ENCODE peak calls at places on chromosomes 13 and 19, in six cellular contexts. One of them, this sample, is unnamed.

GRCh38 chr19:36054733-36055686 is at the start of gene WDR62:
- DNase-seq in mesendoderm: peak; percentile 94
- DNase-seq in psoas muscle: peak; percentile 96
- DNase-seq in OCI-LY7: peak; percentile 96
- DNase-seq in naive thymus-derived CD4-positive, alpha-beta T cell: peak; percentile 90
- DNase-seq in CD8-positive, alpha-beta T cell: peak; percentile 40
- DNase-seq in this sample: peak; percentile 96

GRCh38 chr13:94641432-94641941 is 39.8 kb downstream of the GPR180 start:
- DNase-seq in mesendoderm: no peak
- DNase-seq in psoas muscle: no peak
- DNase-seq in OCI-LY7: no peak
- DNase-seq in naive thymus-derived CD4-positive, alpha-beta T cell: no peak
- DNase-seq in CD8-positive, alpha-beta T cell: no peak
- DNase-seq in this sample: no peak

GRCh38 chr19:39498262-39499081 is at the start of gene DLL3:
- DNase-seq in mesendoderm: peak; percentile 41
- DNase-seq in psoas muscle: no peak
- DNase-seq in OCI-LY7: peak; percentile 66
- DNase-seq in naive thymus-derived CD4-positive, alpha-beta T cell: no peak
- DNase-seq in CD8-positive, alpha-beta T cell: no peak
- DNase-seq in this sample: no peak

GRCh38 chr13:57632276-57633140 is 964 bp downstream of the PCDH17 start:
- DNase-seq in mesendoderm: peak; percentile 72
- DNase-seq in psoas muscle: peak; percentile 46
- DNase-seq in OCI-LY7: no peak
- DNase-seq in naive thymus-derived CD4-positive, alpha-beta T cell: no peak
- DNase-seq in CD8-positive, alpha-beta T cell: no peak
- DNase-seq in this sample: peak; percentile 77

GRCh38 chr19:48061401-48062344 is 17.8 kb upstream of the CABP5 start:
- DNase-seq in mesendoderm: peak; percentile 88
- DNase-seq in psoas muscle: no peak
- DNase-seq in OCI-LY7: no peak
- DNase-seq in naive thymus-derived CD4-positive, alpha-beta T cell: no peak
- DNase-seq in CD8-positive, alpha-beta T cell: no peak
- DNase-seq in this sample: no peak

GRCh38 chr13:44543424-44543823 is 32.7 kb downstream of the TSC22D1 start:
- DNase-seq in mesendoderm: no peak
- DNase-seq in psoas muscle: no peak
- DNase-seq in OCI-LY7: no peak
- DNase-seq in naive thymus-derived CD4-positive, alpha-beta T cell: no peak
- DNase-seq in CD8-positive, alpha-beta T cell: no peak
- DNase-seq in this sample: no peak

GRCh38 chr19:892243-892996 is 567 bp downstream of the MED16 start:
- DNase-seq in mesendoderm: no peak
- DNase-seq in psoas muscle: no peak
- DNase-seq in OCI-LY7: peak; percentile 36
- DNase-seq in naive thymus-derived CD4-positive, alpha-beta T cell: no peak
- DNase-seq in CD8-positive, alpha-beta T cell: peak; percentile 54
- DNase-seq in this sample: no peak

GRCh38 chr19:33296473-33297060 is 5.8 kb downstream of the CEBPA start:
- DNase-seq in mesendoderm: no peak
- DNase-seq in psoas muscle: peak; percentile 53
- DNase-seq in OCI-LY7: no peak
- DNase-seq in naive thymus-derived CD4-positive, alpha-beta T cell: no peak
- DNase-seq in CD8-positive, alpha-beta T cell: no peak
- DNase-seq in this sample: no peak

GRCh38 chr19:8192227-8192820 is 16.8 kb upstream of the CERS4 start:
- DNase-seq in mesendoderm: peak; percentile 79
- DNase-seq in psoas muscle: no peak
- DNase-seq in OCI-LY7: peak; percentile 53
- DNase-seq in naive thymus-derived CD4-positive, alpha-beta T cell: no peak
- DNase-seq in CD8-positive, alpha-beta T cell: no peak
- DNase-seq in this sample: no peak

GRCh38 chr13:112843392-112844250 is 125.4 kb upstream of the MCF2L start:
- DNase-seq in mesendoderm: no peak
- DNase-seq in psoas muscle: no peak
- DNase-seq in OCI-LY7: no peak
- DNase-seq in naive thymus-derived CD4-positive, alpha-beta T cell: no peak
- DNase-seq in CD8-positive, alpha-beta T cell: no peak
- DNase-seq in this sample: no peak

GRCh38 chr19:812049-812816 is 9.5 kb downstream of the PLPPR3 start:
- DNase-seq in mesendoderm: no peak
- DNase-seq in psoas muscle: no peak
- DNase-seq in OCI-LY7: no peak
- DNase-seq in naive thymus-derived CD4-positive, alpha-beta T cell: no peak
- DNase-seq in CD8-positive, alpha-beta T cell: peak; percentile 21
- DNase-seq in this sample: no peak

GRCh38 chr13:78602561-78603239 is 652 bp downstream of the POU4F1 start:
- DNase-seq in mesendoderm: no peak
- DNase-seq in psoas muscle: no peak
- DNase-seq in OCI-LY7: peak; percentile 23
- DNase-seq in naive thymus-derived CD4-positive, alpha-beta T cell: no peak
- DNase-seq in CD8-positive, alpha-beta T cell: no peak
- DNase-seq in this sample: no peak

GRCh38 chr19:46732966-46733692 is 12.7 kb upstream of the FKRP start:
- DNase-seq in mesendoderm: no peak
- DNase-seq in psoas muscle: peak; percentile 60
- DNase-seq in OCI-LY7: no peak
- DNase-seq in naive thymus-derived CD4-positive, alpha-beta T cell: no peak
- DNase-seq in CD8-positive, alpha-beta T cell: no peak
- DNase-seq in this sample: no peak
- H3K27ac ChIP-seq in mesendoderm: no peak overlapping the region
- H3K27ac ChIP-seq in psoas muscle: no peak overlapping the region
- H3K27ac ChIP-seq in OCI-LY7: no peak overlapping the region
- H3K27ac ChIP-seq in naive thymus-derived CD4-positive, alpha-beta T cell: no peak overlapping the region
- H3K27ac ChIP-seq in CD8-positive, alpha-beta T cell: no peak overlapping the region
- H3K27ac ChIP-seq in this sample: peak overlapping the region; percentile 59

GRCh38 chr19:53158119-53158656 is 665 bp downstream of the ZNF347 start:
- DNase-seq in mesendoderm: peak; percentile 70
- DNase-seq in psoas muscle: peak; percentile 63
- DNase-seq in OCI-LY7: peak; percentile 37
- DNase-seq in naive thymus-derived CD4-positive, alpha-beta T cell: peak; percentile 9
- DNase-seq in CD8-positive, alpha-beta T cell: peak; percentile 48
- DNase-seq in this sample: no peak
- H3K27ac ChIP-seq in mesendoderm: no peak overlapping the region
- H3K27ac ChIP-seq in psoas muscle: peak overlapping the region; percentile 70
- H3K27ac ChIP-seq in OCI-LY7: no peak overlapping the region
- H3K27ac ChIP-seq in naive thymus-derived CD4-positive, alpha-beta T cell: peak overlapping the region; percentile 70
- H3K27ac ChIP-seq in CD8-positive, alpha-beta T cell: peak overlapping the region; percentile 52
- H3K27ac ChIP-seq in this sample: no peak overlapping the region

GRCh38 chr19:43675906-43676305 is 5.9 kb upstream of the PLAUR start:
- DNase-seq in mesendoderm: no peak
- DNase-seq in psoas muscle: no peak
- DNase-seq in OCI-LY7: no peak
- DNase-seq in naive thymus-derived CD4-positive, alpha-beta T cell: no peak
- DNase-seq in CD8-positive, alpha-beta T cell: no peak
- DNase-seq in this sample: no peak

GRCh38 chr19:43673702-43674629 is 4.0 kb upstream of the PLAUR start:
- DNase-seq in mesendoderm: peak; percentile 85
- DNase-seq in psoas muscle: no peak
- DNase-seq in OCI-LY7: no peak
- DNase-seq in naive thymus-derived CD4-positive, alpha-beta T cell: no peak
- DNase-seq in CD8-positive, alpha-beta T cell: no peak
- DNase-seq in this sample: no peak

GRCh38 chr19:43678512-43678911 is 8.5 kb upstream of the PLAUR start:
- DNase-seq in mesendoderm: no peak
- DNase-seq in psoas muscle: no peak
- DNase-seq in OCI-LY7: no peak
- DNase-seq in naive thymus-derived CD4-positive, alpha-beta T cell: no peak
- DNase-seq in CD8-positive, alpha-beta T cell: no peak
- DNase-seq in this sample: no peak

GRCh38 chr19:43674630-43674982 is 4.6 kb upstream of the PLAUR start:
- DNase-seq in mesendoderm: no peak
- DNase-seq in psoas muscle: no peak
- DNase-seq in OCI-LY7: no peak
- DNase-seq in naive thymus-derived CD4-positive, alpha-beta T cell: no peak
- DNase-seq in CD8-positive, alpha-beta T cell: no peak
- DNase-seq in this sample: no peak

GRCh38 chr19:43675269-43675879 is 5.4 kb upstream of the PLAUR start:
- DNase-seq in mesendoderm: no peak
- DNase-seq in psoas muscle: no peak
- DNase-seq in OCI-LY7: no peak
- DNase-seq in naive thymus-derived CD4-positive, alpha-beta T cell: no peak
- DNase-seq in CD8-positive, alpha-beta T cell: no peak
- DNase-seq in this sample: no peak
- H3K27ac ChIP-seq in mesendoderm: no peak overlapping the region
- H3K27ac ChIP-seq in psoas muscle: no peak overlapping the region
- H3K27ac ChIP-seq in OCI-LY7: no peak overlapping the region
- H3K27ac ChIP-seq in naive thymus-derived CD4-positive, alpha-beta T cell: no peak overlapping the region
- H3K27ac ChIP-seq in CD8-positive, alpha-beta T cell: no peak overlapping the region
- H3K27ac ChIP-seq in this sample: no peak overlapping the region

GRCh38 chr19:3125900-3126524 is 9.8 kb upstream of the GNA15 start:
- DNase-seq in mesendoderm: peak; percentile 68
- DNase-seq in psoas muscle: peak; percentile 83
- DNase-seq in OCI-LY7: peak; percentile 63
- DNase-seq in naive thymus-derived CD4-positive, alpha-beta T cell: peak; percentile 60
- DNase-seq in CD8-positive, alpha-beta T cell: peak; percentile 63
- DNase-seq in this sample: no peak
- H3K27ac ChIP-seq in mesendoderm: no peak overlapping the region
- H3K27ac ChIP-seq in psoas muscle: no peak overlapping the region
- H3K27ac ChIP-seq in OCI-LY7: no peak overlapping the region
- H3K27ac ChIP-seq in naive thymus-derived CD4-positive, alpha-beta T cell: no peak overlapping the region
- H3K27ac ChIP-seq in CD8-positive, alpha-beta T cell: no peak overlapping the region
- H3K27ac ChIP-seq in this sample: no peak overlapping the region

GRCh38 chr13:31925079-31925478 is 106.5 kb upstream of the FRY start:
- DNase-seq in mesendoderm: no peak
- DNase-seq in psoas muscle: no peak
- DNase-seq in OCI-LY7: no peak
- DNase-seq in naive thymus-derived CD4-positive, alpha-beta T cell: no peak
- DNase-seq in CD8-positive, alpha-beta T cell: no peak
- DNase-seq in this sample: no peak

GRCh38 chr13:31929031-31929770 is 102.4 kb upstream of the FRY start:
- DNase-seq in mesendoderm: no peak
- DNase-seq in psoas muscle: no peak
- DNase-seq in OCI-LY7: no peak
- DNase-seq in naive thymus-derived CD4-positive, alpha-beta T cell: no peak
- DNase-seq in CD8-positive, alpha-beta T cell: no peak
- DNase-seq in this sample: no peak

GRCh38 chr13:31930901-31931522 is 100.6 kb upstream of the FRY start:
- DNase-seq in mesendoderm: peak; percentile 13
- DNase-seq in psoas muscle: no peak
- DNase-seq in OCI-LY7: no peak
- DNase-seq in naive thymus-derived CD4-positive, alpha-beta T cell: no peak
- DNase-seq in CD8-positive, alpha-beta T cell: no peak
- DNase-seq in this sample: no peak

GRCh38 chr13:31927219-31927653 is 104.3 kb upstream of the FRY start:
- DNase-seq in mesendoderm: peak; percentile 34
- DNase-seq in psoas muscle: no peak
- DNase-seq in OCI-LY7: no peak
- DNase-seq in naive thymus-derived CD4-positive, alpha-beta T cell: no peak
- DNase-seq in CD8-positive, alpha-beta T cell: no peak
- DNase-seq in this sample: no peak

DNA sequence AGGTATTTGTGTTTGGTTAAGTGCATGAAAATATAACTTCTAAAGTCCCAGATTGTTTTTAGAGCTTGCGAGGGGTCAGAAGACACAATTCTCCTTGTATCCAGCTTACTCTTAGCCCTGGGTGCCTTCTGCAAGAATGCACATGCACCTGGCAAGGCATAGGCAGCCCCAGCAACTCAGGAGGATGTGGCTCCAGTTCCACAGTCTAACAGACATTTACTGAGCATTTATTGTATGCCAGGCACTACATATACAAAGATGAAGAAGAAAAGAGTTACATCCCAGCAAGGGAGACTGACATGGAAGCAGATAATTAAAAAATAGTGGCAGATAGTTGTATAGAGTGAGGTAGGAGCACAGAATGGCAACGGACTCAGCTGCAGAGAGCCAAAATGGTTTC is 101.1 kb upstream of the FRY start:
- DNase-seq in mesendoderm: no peak
- DNase-seq in psoas muscle: no peak
- DNase-seq in OCI-LY7: no peak
- DNase-seq in naive thymus-derived CD4-positive, alpha-beta T cell: no peak
- DNase-seq in CD8-positive, alpha-beta T cell: no peak
- DNase-seq in this sample: no peak
- H3K27ac ChIP-seq in mesendoderm: no peak overlapping the region
- H3K27ac ChIP-seq in psoas muscle: no peak overlapping the region
- H3K27ac ChIP-seq in OCI-LY7: no peak overlapping the region
- H3K27ac ChIP-seq in naive thymus-derived CD4-positive, alpha-beta T cell: no peak overlapping the region
- H3K27ac ChIP-seq in CD8-positive, alpha-beta T cell: no peak overlapping the region
- H3K27ac ChIP-seq in this sample: no peak overlapping the region

DNA sequence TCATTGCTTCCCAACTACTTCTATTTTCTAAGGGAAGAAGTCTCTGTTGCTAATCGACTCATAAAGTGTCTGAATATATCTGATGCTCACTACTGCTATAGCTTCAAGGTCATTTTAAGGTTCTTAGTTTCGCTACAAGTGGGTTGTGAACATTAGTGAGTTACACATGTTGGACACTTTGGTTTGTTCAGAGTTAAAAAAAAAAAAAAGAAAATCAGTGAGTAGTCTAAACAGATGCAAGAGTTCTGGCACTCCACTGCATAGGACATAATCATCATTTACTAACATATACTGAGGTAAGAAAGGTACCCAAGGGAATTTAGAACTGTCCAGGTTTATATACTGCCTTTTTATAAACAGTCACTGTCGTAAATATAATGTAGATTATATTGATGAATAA is 108.8 kb downstream of the KLF12 start:
- DNase-seq in mesendoderm: no peak
- DNase-seq in psoas muscle: no peak
- DNase-seq in OCI-LY7: no peak
- DNase-seq in naive thymus-derived CD4-positive, alpha-beta T cell: no peak
- DNase-seq in CD8-positive, alpha-beta T cell: no peak
- DNase-seq in this sample: no peak
- H3K27ac ChIP-seq in mesendoderm: no peak overlapping the region
- H3K27ac ChIP-seq in psoas muscle: no peak overlapping the region
- H3K27ac ChIP-seq in OCI-LY7: no peak overlapping the region
- H3K27ac ChIP-seq in naive thymus-derived CD4-positive, alpha-beta T cell: peak overlapping the region; percentile 77
- H3K27ac ChIP-seq in CD8-positive, alpha-beta T cell: no peak overlapping the region
- H3K27ac ChIP-seq in this sample: no peak overlapping the region

DNA sequence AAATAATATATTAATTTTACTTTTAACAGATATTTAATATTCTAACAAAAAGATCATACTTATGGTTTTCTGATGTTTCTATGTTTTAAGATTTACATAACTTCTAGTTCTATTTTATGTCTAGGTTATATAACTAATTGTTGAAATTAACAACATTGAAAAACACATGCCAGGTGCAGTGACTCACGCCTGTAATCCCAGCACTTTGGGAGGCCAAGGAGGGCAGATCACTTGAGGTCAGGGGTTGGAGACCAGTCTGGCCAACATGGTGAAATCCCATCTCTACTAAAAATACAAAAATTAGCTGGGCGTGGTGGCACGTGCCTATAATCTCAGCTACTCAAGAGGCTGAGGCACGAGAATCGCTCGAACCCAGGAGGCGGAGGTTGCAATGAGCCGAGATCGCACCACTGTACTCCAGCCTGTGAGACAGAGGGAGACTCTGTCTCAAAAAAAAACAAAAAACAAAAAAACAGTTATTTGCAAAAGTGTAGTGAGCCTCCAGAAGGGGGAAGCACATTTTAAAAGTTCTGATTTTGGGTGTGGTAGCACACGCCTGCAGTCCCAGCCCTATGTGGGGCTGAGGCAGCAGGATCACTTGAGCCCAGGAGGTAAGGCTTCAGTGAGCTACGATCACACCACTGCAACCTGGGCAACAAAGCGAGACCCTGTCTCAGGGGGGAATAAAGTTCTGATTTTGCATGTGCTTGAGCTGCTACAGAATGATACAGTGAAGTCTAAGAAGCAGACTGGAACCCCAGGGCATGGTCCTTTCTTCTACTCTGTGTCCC is 18.6 kb downstream of the MIPEP start:
- DNase-seq in mesendoderm: no peak
- DNase-seq in psoas muscle: no peak
- DNase-seq in OCI-LY7: peak; percentile 19
- DNase-seq in naive thymus-derived CD4-positive, alpha-beta T cell: no peak
- DNase-seq in CD8-positive, alpha-beta T cell: no peak
- DNase-seq in this sample: no peak
- H3K27ac ChIP-seq in mesendoderm: no peak overlapping the region
- H3K27ac ChIP-seq in psoas muscle: no peak overlapping the region
- H3K27ac ChIP-seq in OCI-LY7: no peak overlapping the region
- H3K27ac ChIP-seq in naive thymus-derived CD4-positive, alpha-beta T cell: no peak overlapping the region
- H3K27ac ChIP-seq in CD8-positive, alpha-beta T cell: no peak overlapping the region
- H3K27ac ChIP-seq in this sample: no peak overlapping the region

This sample was measured in caudate nucleus.